ENCODE peak calls at places on chromosomes 1 and 21, in five cellular contexts. R is mucosa of gallbladder, I is cardiac muscle cell, N is NCI-H510A treated with DMSO at 0.1 percent for 48 hours, T is AG10803. U is an unnamed sample.
A peak's percentile ranks its signal among the peaks of the same experiment; 100 is the strongest.

GRCh38 chr1:245687636-245688535 is 533.1 kb downstream of the KIF26B start:
- DNase-seq in R (no peak), I (no peak), N (no peak), T (no peak), U (no peak)

GRCh38 chr1:229148041-229148671 is 122.8 kb upstream of the RAB4A start:
- DNase-seq in R (peak; percentile 51), I (peak; percentile 65), N (peak; percentile 77), T (no peak), U (peak; percentile 86)

GRCh38 chr1:210448293-210448892 is 119.7 kb downstream of the HHAT start:
- DNase-seq in R (peak; percentile 14), I (peak; percentile 65), N (peak; percentile 80), T (peak; percentile 76), U (peak; percentile 59)

GRCh38 chr1:27862671-27863551 is 9.4 kb upstream of the THEMIS2 start:
- DNase-seq in R (peak; percentile 63), I (no peak), N (no peak), T (peak; percentile 99), U (peak; percentile 21)

GRCh38 chr1:230084408-230085177 is 17.6 kb downstream of the GALNT2 start:
- DNase-seq in R (peak; percentile 63), I (no peak), N (no peak), T (peak; percentile 97), U (no peak)

GRCh38 chr1:23704834-23705495 is 13.4 kb downstream of the RPL11 start:
- DNase-seq in R (no peak), I (no peak), N (no peak), T (no peak), U (no peak)

GRCh38 chr1:17851075-17851474 is 95.9 kb downstream of the ACTL8 start:
- DNase-seq in R (no peak), I (no peak), N (no peak), T (no peak), U (no peak)

GRCh38 chr1:170214117-170214979 is 68.6 kb downstream of the NTMT2 start:
- DNase-seq in R (no peak), I (no peak), N (no peak), T (no peak), U (no peak)

GRCh38 chr21:37536616-37537278 is 170.2 kb downstream of the DYRK1A start:
- DNase-seq in R (no peak), I (peak; percentile 60), N (no peak), T (no peak), U (no peak)

GRCh38 chr1:45490121-45490622 is 791 bp downstream of the TESK2 start:
- DNase-seq in R (no peak), I (no peak), N (no peak), T (no peak), U (no peak)

GRCh38 chr1:110042981-110043380 is 8.6 kb downstream of the STRIP1 start:
- DNase-seq in R (no peak), I (no peak), N (no peak), T (no peak), U (no peak)

GRCh38 chr1:234730542-234731370 is 120.8 kb upstream of the IRF2BP2 start:
- DNase-seq in R (no peak), I (no peak), N (no peak), T (no peak), U (no peak)

GRCh38 chr1:53482441-53483153 is 23.4 kb downstream of the DMRTB1 start:
- DNase-seq in R (no peak), I (no peak), N (peak; percentile 42), T (no peak), U (no peak)

GRCh38 chr1:197285526-197286217 is 17.6 kb downstream of the CRB1 start:
- DNase-seq in R (no peak), I (no peak), N (no peak), T (no peak), U (no peak)

GRCh38 chr1:204336642-204337041 is 23.1 kb downstream of the PLEKHA6 start:
- DNase-seq in R (no peak), I (no peak), N (no peak), T (no peak), U (no peak)

GRCh38 chr21:36470294-36470693 is 9.6 kb downstream of the CLDN14 start:
- DNase-seq in R (no peak), I (no peak), N (no peak), T (no peak), U (no peak)

GRCh38 chr1:111582644-111583618 is 36.7 kb upstream of the RAP1A start:
- DNase-seq in R (no peak), I (no peak), N (no peak), T (no peak), U (no peak)

U was measured in DMS153.